ENCODE peak calls at places on chromosomes 11 and 22, in four cellular contexts. J is pancreas, S is brain microvascular endothelial cell, Y is heart left ventricle. L is an unnamed sample.
A peak's percentile ranks its signal among the peaks of the same experiment; 100 is the strongest.

GRCh38 chr11:77155556-77156130 is 27.6 kb downstream of the MYO7A start:
- DNase-seq in J (no peak), S (no peak), Y (no peak), L (no peak)

GRCh38 chr22:19982991-19983578 is 33.5 kb downstream of the ARVCF start:
- DNase-seq in J (peak; percentile 23), S (no peak), Y (peak; percentile 70), L (no peak)

GRCh38 chr11:114818382-114818781 is 140.1 kb downstream of the NXPE2 start:
- DNase-seq in J (no peak), S (no peak), Y (no peak), L (no peak)

GRCh38 chr11:126115253-126115540 is 52.5 kb upstream of the CDON start:
- DNase-seq in J (peak; percentile 80), S (no peak), Y (peak; percentile 88), L (no peak)

GRCh38 chr11:702731-703461 is 3.1 kb upstream of the EPS8L2 start:
- DNase-seq in J (peak; percentile 73), S (no peak), Y (no peak), L (no peak)

GRCh38 chr11:21654091-21654490 is 538.8 kb upstream of the ANO5 start:
- DNase-seq in J (no peak), S (no peak), Y (no peak), L (no peak)

GRCh38 chr22:38792833-38793232 is 1.1 kb downstream of the DNAL4 start:
- DNase-seq in J (no peak), S (peak; percentile 39), Y (no peak), L (no peak)

GRCh38 chr11:109304159-109304558 is 117.8 kb upstream of the C11orf87 start:
- DNase-seq in J (no peak), S (no peak), Y (no peak), L (no peak)

GRCh38 chr11:72432347-72433287 is 1.7 kb downstream of the CLPB start:
- DNase-seq in J (no peak), S (no peak), Y (no peak), L (no peak)

DNA sequence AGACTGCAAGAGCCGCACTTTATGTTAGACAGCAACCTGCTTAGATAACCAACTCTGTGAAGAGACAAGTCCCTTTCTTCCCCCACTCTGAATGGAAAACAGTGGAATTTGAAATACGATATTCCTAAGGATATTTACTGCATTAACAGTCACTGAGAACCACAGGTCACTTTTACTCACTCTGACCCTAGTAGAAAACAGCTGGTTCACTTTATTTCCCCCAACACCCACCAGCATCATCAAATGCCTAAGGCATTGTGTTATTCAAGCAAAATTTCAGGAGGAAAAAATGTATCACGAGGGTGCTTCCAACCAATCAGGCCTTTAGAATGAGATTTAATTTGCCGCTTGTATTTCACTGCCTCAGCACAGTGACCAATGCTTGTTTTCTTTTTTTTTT is 1134.1 kb upstream of the CCDC90B start:
- DNase-seq in J (no peak), S (peak; percentile 7), Y (no peak), L (no peak)
- H3K27ac ChIP-seq in J (no peak overlapping the region), S (no peak overlapping the region), Y (no peak overlapping the region), L (no peak overlapping the region)

DNA sequence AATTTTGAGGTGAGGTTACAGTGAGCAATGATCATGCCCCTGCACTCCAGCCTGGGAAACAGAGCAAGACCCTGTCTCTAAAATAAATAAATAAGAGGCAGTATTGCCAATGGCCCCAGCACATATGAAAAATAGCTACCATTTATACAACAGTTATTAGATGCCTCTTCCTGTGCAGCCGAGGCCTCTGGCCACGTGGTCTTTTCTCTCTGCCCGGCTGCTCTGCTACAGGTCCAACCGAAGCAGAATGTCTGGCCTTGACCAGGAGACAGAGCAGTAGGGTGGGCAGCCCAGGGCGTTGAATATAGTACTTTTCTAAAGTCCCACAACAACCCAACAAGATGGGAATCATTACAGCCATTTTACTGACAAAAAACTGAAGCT is 12.4 kb upstream of the OAF start:
- DNase-seq in J (no peak), S (no peak), Y (peak; percentile 26), L (no peak)
- H3K4me3 ChIP-seq in J (no peak overlapping the region), S (no peak overlapping the region), Y (no peak overlapping the region), L (no peak overlapping the region)

GRCh38 chr11:45354976-45355705 is 69.0 kb upstream of the SYT13 start:
- DNase-seq in J (peak; percentile 93), S (peak; percentile 46), Y (peak; percentile 90), L (peak; percentile 75)

GRCh38 chr11:45361551-45361950 is 75.4 kb upstream of the SYT13 start:
- DNase-seq in J (no peak), S (no peak), Y (no peak), L (no peak)

DNA sequence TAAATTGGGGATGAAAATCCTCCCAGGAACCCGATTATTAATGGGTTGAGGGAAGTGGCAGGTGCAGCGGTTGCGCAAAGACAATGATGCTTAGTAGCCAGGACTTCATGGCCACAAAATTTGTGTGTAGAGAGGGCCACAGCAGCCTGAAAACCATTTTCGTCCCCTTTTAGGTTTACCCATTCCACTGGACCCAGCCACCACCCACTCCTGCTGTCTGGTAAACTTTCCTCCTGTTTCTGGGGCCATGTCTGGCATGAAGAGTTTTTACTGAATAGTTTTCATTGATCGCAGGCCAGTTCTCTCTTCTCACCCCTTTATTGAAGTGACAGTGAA is 69.5 kb upstream of the SYT13 start:
- DNase-seq in J (no peak), S (no peak), Y (no peak), L (no peak)
- TF ChIP-seq CTCF in J (no peak), S (no peak), Y (no peak), L (no peak)

DNA sequence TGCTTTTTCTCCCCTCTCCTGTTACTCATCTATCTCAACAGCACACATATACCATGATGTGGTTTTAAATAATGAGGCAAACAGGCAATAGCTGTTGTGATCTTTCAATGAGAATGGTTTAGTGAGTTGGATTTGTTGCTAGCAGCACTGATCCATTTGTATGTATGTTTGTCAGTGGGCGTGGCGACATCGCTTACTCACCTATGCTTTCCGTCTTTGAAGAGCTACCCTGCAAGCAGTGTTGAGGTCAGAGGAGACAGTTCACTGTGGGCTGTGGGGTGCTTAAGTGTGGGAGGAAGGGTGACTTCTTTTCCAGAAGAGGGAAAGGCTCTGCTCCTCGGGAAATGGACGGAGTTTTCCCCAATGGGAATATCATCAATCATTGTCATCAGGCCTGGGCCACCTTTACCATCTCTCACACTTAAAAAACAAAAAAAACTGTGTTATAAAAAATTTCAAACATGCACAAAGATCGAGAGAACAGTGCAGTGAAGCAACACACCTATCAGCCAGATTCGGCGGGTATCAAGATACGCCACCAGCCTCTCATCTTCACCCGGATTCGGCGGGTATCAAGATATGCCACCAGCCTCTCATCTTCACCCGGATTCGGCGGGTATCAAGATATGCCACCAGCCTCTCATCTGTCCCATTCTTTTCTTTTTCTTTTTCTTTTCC is 83.8 kb downstream of the TBC1D22A start:
- DNase-seq in J (no peak), S (peak; percentile 11), Y (no peak), L (no peak)
- H3K27ac ChIP-seq in J (no peak overlapping the region), S (peak overlapping the region; percentile 37), Y (no peak overlapping the region), L (no peak overlapping the region)

GRCh38 chr11:46690702-46691101 is 9.7 kb downstream of the ARHGAP1 start:
- DNase-seq in J (no peak), S (no peak), Y (no peak), L (no peak)

GRCh38 chr11:46692450-46692849 is 8.0 kb downstream of the ARHGAP1 start:
- DNase-seq in J (no peak), S (no peak), Y (no peak), L (no peak)

GRCh38 chr11:46682773-46683752 is 17.4 kb downstream of the ARHGAP1 start:
- DNase-seq in J (no peak), S (no peak), Y (no peak), L (no peak)

GRCh38 chr11:46684364-46684763 is 16.1 kb downstream of the ARHGAP1 start:
- DNase-seq in J (no peak), S (no peak), Y (no peak), L (no peak)

GRCh38 chr11:46686886-46687810 is 13.3 kb downstream of the ARHGAP1 start:
- DNase-seq in J (no peak), S (peak; percentile 37), Y (peak; percentile 54), L (no peak)
- H3K4me3 ChIP-seq in J (no peak overlapping the region), S (no peak overlapping the region), Y (no peak overlapping the region), L (no peak overlapping the region)

GRCh38 chr11:94762208-94762607 is 5.9 kb upstream of the AMOTL1 start:
- DNase-seq in J (no peak), S (no peak), Y (no peak), L (no peak)
- TF ChIP-seq CTCF in J (no peak), S (peak; percentile 55), Y (peak; percentile 44), L (peak; percentile 37)

GRCh38 chr11:75554258-75555022 is 7.6 kb upstream of the SERPINH1 start:
- DNase-seq in J (peak; percentile 65), S (peak; percentile 99), Y (peak; percentile 95), L (peak; percentile 96)
- H3K27ac ChIP-seq in J (no peak overlapping the region), S (peak overlapping the region; percentile 70), Y (peak overlapping the region; percentile 78), L (peak overlapping the region; percentile 95)

GRCh38 chr22:46769191-46769675 is 6.8 kb downstream of the TBC1D22A start:
- DNase-seq in J (no peak), S (no peak), Y (no peak), L (no peak)

GRCh38 chr22:46769706-46770105 is 7.3 kb downstream of the TBC1D22A start:
- DNase-seq in J (no peak), S (no peak), Y (no peak), L (peak; percentile 26)

GRCh38 chr22:46770726-46771125 is 8.3 kb downstream of the TBC1D22A start:
- DNase-seq in J (no peak), S (no peak), Y (no peak), L (no peak)

GRCh38 chr22:46767249-46767985 is 5.0 kb downstream of the TBC1D22A start:
- DNase-seq in J (no peak), S (no peak), Y (no peak), L (no peak)

GRCh38 chr22:46770151-46770641 is 7.7 kb downstream of the TBC1D22A start:
- DNase-seq in J (no peak), S (no peak), Y (no peak), L (no peak)
- H3K4me3 ChIP-seq in J (no peak overlapping the region), S (no peak overlapping the region), Y (no peak overlapping the region), L (no peak overlapping the region)

DNA sequence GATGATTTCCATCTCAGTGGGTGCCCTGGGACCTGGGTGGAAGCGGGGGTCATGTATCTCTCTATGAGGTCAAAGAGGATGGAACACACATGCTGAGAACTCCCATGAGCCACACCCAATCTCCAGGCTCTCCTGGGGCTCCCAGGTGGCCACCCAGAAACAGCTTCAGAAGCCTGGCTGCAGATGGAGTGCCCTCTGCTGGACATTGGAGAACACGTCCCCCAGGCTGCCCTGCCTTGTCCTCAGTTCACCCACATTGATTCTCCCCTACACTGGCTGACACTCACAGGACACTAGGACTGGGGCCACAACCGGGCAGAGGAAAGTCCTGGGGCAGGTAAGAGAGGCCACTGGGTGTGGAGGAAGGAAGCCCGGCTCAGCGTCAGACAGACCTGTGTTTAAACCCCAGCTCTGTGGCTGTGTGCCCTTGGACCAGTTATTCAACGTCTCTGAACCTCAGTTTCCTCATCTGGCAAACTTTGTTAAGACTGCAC is 4.5 kb upstream of the NOL12 start:
- DNase-seq in J (peak; percentile 84), S (peak; percentile 70), Y (peak; percentile 82), L (peak; percentile 77)
- TF ChIP-seq CTCF in J (peak; percentile 80), S (peak; percentile 98), Y (peak; percentile 85), L (peak; percentile 86)

GRCh38 chr22:23086787-23087186 is 16.5 kb downstream of the GNAZ start:
- DNase-seq in J (no peak), S (no peak), Y (no peak), L (no peak)
- H3K27ac ChIP-seq in J (no peak overlapping the region), S (peak overlapping the region; percentile 9), Y (no peak overlapping the region), L (no peak overlapping the region)

L was measured in dorsolateral prefrontal cortex.